ENCODE peak calls at places on chromosomes 3 and 15, in five cellular contexts. One of them, this sample, is unnamed.

GRCh38 chr15:71261934-71262333 is 146.7 kb downstream of the THSD4 start:
- DNase-seq in AG08395: no peak
- DNase-seq in coronary artery: no peak
- DNase-seq in gastrocnemius medialis: no peak
- DNase-seq in NCI-H526: no peak
- DNase-seq in this sample: no peak

GRCh38 chr3:175941352-175941751 is 1082.2 kb downstream of the NAALADL2 start:
- DNase-seq in AG08395: no peak
- DNase-seq in coronary artery: no peak
- DNase-seq in gastrocnemius medialis: no peak
- DNase-seq in NCI-H526: peak
- DNase-seq in this sample: no peak

GRCh38 chr3:179768080-179768479 is 115.2 kb downstream of the USP13 start:
- DNase-seq in AG08395: peak
- DNase-seq in coronary artery: no peak
- DNase-seq in gastrocnemius medialis: no peak
- DNase-seq in NCI-H526: peak
- DNase-seq in this sample: no peak

GRCh38 chr3:196220991-196221390 is 4.7 kb downstream of the SLC51A start:
- DNase-seq in AG08395: no peak
- DNase-seq in coronary artery: no peak
- DNase-seq in gastrocnemius medialis: no peak
- DNase-seq in NCI-H526: no peak
- DNase-seq in this sample: no peak

GRCh38 chr3:31253782-31254181 is 278.9 kb upstream of the STT3B start:
- DNase-seq in AG08395: no peak
- DNase-seq in coronary artery: no peak
- DNase-seq in gastrocnemius medialis: no peak
- DNase-seq in NCI-H526: no peak
- DNase-seq in this sample: no peak

GRCh38 chr15:26023691-26024090 is 160.6 kb upstream of the ATP10A start:
- DNase-seq in AG08395: no peak
- DNase-seq in coronary artery: no peak
- DNase-seq in gastrocnemius medialis: no peak
- DNase-seq in NCI-H526: no peak
- DNase-seq in this sample: no peak

GRCh38 chr3:31710123-31710841 is 177.6 kb downstream of the STT3B start:
- DNase-seq in AG08395: no peak
- DNase-seq in coronary artery: no peak
- DNase-seq in gastrocnemius medialis: no peak
- DNase-seq in NCI-H526: peak
- DNase-seq in this sample: no peak

GRCh38 chr3:8581806-8582436 is 62.7 kb downstream of the SSUH2 start:
- DNase-seq in AG08395: no peak
- DNase-seq in coronary artery: no peak
- DNase-seq in gastrocnemius medialis: no peak
- DNase-seq in NCI-H526: no peak
- DNase-seq in this sample: no peak

GRCh38 chr3:175338775-175339535 is 479.8 kb downstream of the NAALADL2 start:
- DNase-seq in AG08395: peak
- DNase-seq in coronary artery: no peak
- DNase-seq in gastrocnemius medialis: peak
- DNase-seq in NCI-H526: no peak
- DNase-seq in this sample: no peak

GRCh38 chr15:38886315-38887163 is 321.9 kb upstream of the RASGRP1 start:
- DNase-seq in AG08395: peak
- DNase-seq in coronary artery: no peak
- DNase-seq in gastrocnemius medialis: no peak
- DNase-seq in NCI-H526: no peak
- DNase-seq in this sample: no peak

GRCh38 chr3:84965141-84965540 is 6.4 kb downstream of the CADM2 start:
- DNase-seq in AG08395: no peak
- DNase-seq in coronary artery: no peak
- DNase-seq in gastrocnemius medialis: peak
- DNase-seq in NCI-H526: peak
- DNase-seq in this sample: no peak

GRCh38 chr15:29978411-29979382 is 104.1 kb upstream of the GOLGA8J start:
- DNase-seq in AG08395: peak
- DNase-seq in coronary artery: no peak
- DNase-seq in gastrocnemius medialis: no peak
- DNase-seq in NCI-H526: no peak
- DNase-seq in this sample: no peak

GRCh38 chr3:181052256-181052655 is 62.7 kb upstream of the DNAJC19 start:
- DNase-seq in AG08395: no peak
- DNase-seq in coronary artery: no peak
- DNase-seq in gastrocnemius medialis: no peak
- DNase-seq in NCI-H526: no peak
- DNase-seq in this sample: no peak

GRCh38 chr15:67136802-67137201 is 71.4 kb downstream of the SMAD3 start:
- DNase-seq in AG08395: no peak
- DNase-seq in coronary artery: no peak
- DNase-seq in gastrocnemius medialis: no peak
- DNase-seq in NCI-H526: no peak
- DNase-seq in this sample: peak

GRCh38 chr15:27017168-27017809 is 46.3 kb downstream of the GABRG3 start:
- DNase-seq in AG08395: peak
- DNase-seq in coronary artery: no peak
- DNase-seq in gastrocnemius medialis: no peak
- DNase-seq in NCI-H526: peak
- DNase-seq in this sample: no peak